ENCODE peak calls at places on chromosome 19, in ten cellular contexts. G is MG63; V is body of pancreas; Y is fibroblast of lung; W is CD8-positive, alpha-beta T cell; H is tibial artery; I is left lung; U is astrocyte; R is AG04450; L is CD4-positive, alpha-beta memory T cell. N is an unnamed sample. For H3K9me3, the result is how much of the 10 kb centered on the place peaks cover.

GRCh38 chr19:42412223-42412622 is 15.0 kb downstream of the LIPE start:
- DNase-seq in G (no peak), V (no peak), Y (no peak), W (no peak), H (no peak), I (peak), U (no peak), R (no peak), L (no peak), N (no peak)

GRCh38 chr19:19637523-19638251 is 5.8 kb downstream of the GMIP start:
- DNase-seq in G (no peak), V (no peak), Y (no peak), W (no peak), H (no peak), I (peak), U (no peak), R (no peak), L (no peak), N (no peak)

GRCh38 chr19:50562329-50562728 is 5.9 kb downstream of the LRRC4B start:
- DNase-seq in G (no peak), V (no peak), Y (no peak), W (no peak), H (no peak), I (no peak), U (no peak), R (no peak), L (no peak), N (no peak)

GRCh38 chr19:55468054-55468393 is 3.5 kb upstream of the C19orf85 start:
- DNase-seq in G (no peak), V (no peak), Y (no peak), W (no peak), H (no peak), I (no peak), U (no peak), R (no peak), L (no peak), N (no peak)

GRCh38 chr19:7312816-7313215 is 18.6 kb upstream of the INSR start:
- DNase-seq in G (no peak), V (no peak), Y (no peak), W (no peak), H (no peak), I (no peak), U (no peak), R (no peak), L (no peak), N (no peak)

GRCh38 chr19:46372901-46373572 is 26.1 kb downstream of the PPP5C start:
- DNase-seq in G (peak), V (peak), Y (peak), W (no peak), H (no peak), I (peak), U (peak), R (no peak), L (no peak), N (no peak)

GRCh38 chr19:11420429-11420893 is 1.3 kb upstream of the RGL3 start:
- DNase-seq in G (no peak), V (peak), Y (no peak), W (no peak), H (peak), I (peak), U (no peak), R (no peak), L (no peak), N (no peak)

GRCh38 chr19:51297406-51297805 is 14.0 kb upstream of the IGLON5 start:
- DNase-seq in G (no peak), V (no peak), Y (no peak), W (no peak), H (no peak), I (no peak), U (no peak), R (no peak), L (no peak), N (no peak)

GRCh38 chr19:11446652-11447301 is 11.3 kb downstream of the PRKCSH start:
- DNase-seq in G (peak), V (peak), Y (no peak), W (peak), H (peak), I (peak), U (no peak), R (no peak), L (no peak), N (peak)

GRCh38 chr19:15463865-15464371 is 426 bp downstream of the RASAL3 start:
- DNase-seq in G (no peak), V (no peak), Y (no peak), W (peak), H (no peak), I (peak), U (no peak), R (no peak), L (peak), N (peak)

GRCh38 chr19:35404879-35405622 is 34.2 kb downstream of the GPR42 start:
- DNase-seq in G (peak), V (peak), Y (peak), W (no peak), H (no peak), I (no peak), U (peak), R (peak), L (no peak), N (no peak)

GRCh38 chr19:12629215-12629614 is 18.5 kb downstream of the ZNF791 start:
- DNase-seq in G (no peak), V (no peak), Y (no peak), W (no peak), H (no peak), I (no peak), U (no peak), R (no peak), L (no peak), N (no peak)

GRCh38 chr19:46546194-46546896 is 50.7 kb upstream of the PNMA8B start:
- DNase-seq in G (no peak), V (peak), Y (peak), W (no peak), H (no peak), I (no peak), U (peak), R (no peak), L (no peak), N (no peak)

GRCh38 chr19:58181902-58182576 is 822 bp upstream of the ZNF274 start:
- DNase-seq in G (peak), V (peak), Y (no peak), W (peak), H (no peak), I (no peak), U (no peak), R (no peak), L (peak), N (peak)

GRCh38 chr19:38538793-38539528 is 78.8 kb downstream of the MAP4K1 start:
- DNase-seq in G (no peak), V (no peak), Y (peak), W (peak), H (no peak), I (no peak), U (no peak), R (no peak), L (peak), N (peak)

GRCh38 chr19:29843180-29844051 is 31.6 kb downstream of the CCNE1 start:
- DNase-seq in G (no peak), V (peak), Y (no peak), W (no peak), H (peak), I (no peak), U (no peak), R (no peak), L (peak), N (peak)

GRCh38 chr19:45507864-45508680 is 793 bp downstream of the VASP start:
- DNase-seq in G (peak), V (peak), Y (peak), W (peak), H (no peak), I (peak), U (no peak), R (no peak), L (peak), N (peak)

GRCh38 chr19:43412441-43412840 is 2.2 kb upstream of the TEX101 start:
- DNase-seq in G (no peak), V (no peak), Y (no peak), W (no peak), H (no peak), I (no peak), U (no peak), R (no peak), L (no peak), N (no peak)

GRCh38 chr19:31316201-31316951 is 32.9 kb downstream of the TSHZ3 start:
- DNase-seq in G (peak), V (peak), Y (peak), W (no peak), H (peak), I (no peak), U (peak), R (no peak), L (no peak), N (no peak)

GRCh38 chr19:54158812-54159351 is 639 bp downstream of the LENG1 start:
- DNase-seq in G (no peak), V (no peak), Y (no peak), W (no peak), H (no peak), I (peak), U (no peak), R (no peak), L (peak), N (peak)

GRCh38 chr19:35519291-35519690 is 5.8 kb upstream of the DMKN start:
- DNase-seq in G (peak), V (no peak), Y (peak), W (no peak), H (no peak), I (no peak), U (no peak), R (no peak), L (no peak), N (no peak)

GRCh38 chr19:45321848-45322247 is 827 bp downstream of the CKM start:
- DNase-seq in G (no peak), V (no peak), Y (no peak), W (no peak), H (no peak), I (no peak), U (no peak), R (no peak), L (no peak), N (no peak)

GRCh38 chr19:40235238-40236025 is 8.9 kb upstream of the CCNP start:
- DNase-seq in G (no peak), V (no peak), Y (no peak), W (no peak), H (no peak), I (peak), U (no peak), R (no peak), L (no peak), N (no peak)

GRCh38 chr19:45119582-45119981 is 26.6 kb downstream of the PPP1R37 start:
- DNase-seq in G (no peak), V (no peak), Y (no peak), W (no peak), H (no peak), I (no peak), U (no peak), R (no peak), L (peak), N (no peak)

GRCh38 chr19:23867895-23868294 is 46.8 kb upstream of the ZNF726 start:
- DNase-seq in G (no peak), V (no peak), Y (no peak), W (no peak), H (no peak), I (no peak), U (no peak), R (no peak), L (no peak), N (no peak)

GRCh38 chr19:31235806-31236205 is 113.4 kb downstream of the TSHZ3 start:
- DNase-seq in G (no peak), V (no peak), Y (no peak), W (no peak), H (no peak), I (no peak), U (no peak), R (no peak), L (no peak), N (no peak)

GRCh38 chr19:43713208-43713607 is 2.7 kb upstream of the IRGC start:
- DNase-seq in G (no peak), V (no peak), Y (no peak), W (no peak), H (no peak), I (no peak), U (no peak), R (no peak), L (no peak), N (no peak)

GRCh38 chr19:7894612-7895309 is 6.5 kb downstream of the LRRC8E start:
- DNase-seq in G (no peak), V (peak), Y (no peak), W (no peak), H (no peak), I (peak), U (no peak), R (no peak), L (no peak), N (no peak)

GRCh38 chr19:10767726-10768125 is 49.8 kb downstream of the DNM2 start:
- DNase-seq in G (no peak), V (no peak), Y (no peak), W (no peak), H (no peak), I (no peak), U (no peak), R (no peak), L (no peak), N (no peak)

GRCh38 chr19:46181386-46181774 is 33.3 kb downstream of the IGFL2 start:
- DNase-seq in G (no peak), V (no peak), Y (peak), W (no peak), H (no peak), I (no peak), U (peak), R (no peak), L (no peak), N (no peak)

GRCh38 chr19:14091086-14091884 is 734 bp upstream of the SAMD1 start:
- DNase-seq in G (peak), V (peak), Y (peak), W (peak), H (no peak), I (peak), U (peak), R (no peak), L (peak), N (peak)

GRCh38 chr19:2278504-2279158 is 3.3 kb downstream of the PEAK3 start:
- DNase-seq in G (no peak), V (no peak), Y (no peak), W (no peak), H (no peak), I (no peak), U (no peak), R (no peak), L (peak), N (no peak)

GRCh38 chr19:2280633-2281264 is 1.2 kb downstream of the PEAK3 start:
- DNase-seq in G (no peak), V (peak), Y (no peak), W (no peak), H (no peak), I (no peak), U (no peak), R (no peak), L (peak), N (no peak)

GRCh38 chr19:2283835-2284507 is 2.0 kb upstream of the PEAK3 start:
- DNase-seq in G (no peak), V (no peak), Y (no peak), W (no peak), H (no peak), I (no peak), U (no peak), R (no peak), L (peak), N (no peak)

GRCh38 chr19:2282862-2283237 is 875 bp upstream of the PEAK3 start:
- DNase-seq in G (no peak), V (no peak), Y (no peak), W (no peak), H (no peak), I (no peak), U (no peak), R (no peak), L (peak), N (no peak)

GRCh38 chr19:2282062-2282861 is at the start of gene PEAK3:
- DNase-seq in G (no peak), V (peak), Y (peak), W (peak), H (peak), I (peak), U (peak), R (no peak), L (peak), N (no peak)
- H3K4me3 ChIP-seq in G (no peak), V (no peak), Y (peak), W (peak), H (peak), I (peak), U (peak), R (peak), L (no peak), N (no peak)

DNA sequence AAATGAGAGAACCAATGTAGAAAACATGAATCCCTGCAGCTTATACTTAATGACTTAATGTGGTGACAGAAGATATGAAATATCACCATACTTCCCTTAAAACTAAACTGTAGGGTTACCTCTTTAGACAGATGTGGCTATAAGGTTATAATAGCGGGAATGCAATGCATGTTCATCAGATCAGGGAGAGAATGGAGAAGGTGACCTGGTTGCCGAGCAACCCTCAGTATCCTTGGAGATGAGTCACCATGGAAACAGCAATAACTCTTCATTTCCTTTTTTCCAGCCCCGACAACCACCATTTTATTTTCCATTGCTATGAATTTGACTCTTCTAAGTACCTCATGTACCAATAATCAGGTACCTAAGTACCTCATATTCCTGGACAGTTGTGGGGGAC is 28.0 kb upstream of the ZNF835 start:
- DNase-seq in G (no peak), V (no peak), Y (no peak), W (no peak), H (no peak), I (no peak), U (no peak), R (no peak), L (no peak), N (no peak)
- H3K9me3 ChIP-seq in G (under half), V (under half), Y (under half), W (under half), H (under half), I (under half), U (under half), R (under half), L (under half), N (under half)

DNA sequence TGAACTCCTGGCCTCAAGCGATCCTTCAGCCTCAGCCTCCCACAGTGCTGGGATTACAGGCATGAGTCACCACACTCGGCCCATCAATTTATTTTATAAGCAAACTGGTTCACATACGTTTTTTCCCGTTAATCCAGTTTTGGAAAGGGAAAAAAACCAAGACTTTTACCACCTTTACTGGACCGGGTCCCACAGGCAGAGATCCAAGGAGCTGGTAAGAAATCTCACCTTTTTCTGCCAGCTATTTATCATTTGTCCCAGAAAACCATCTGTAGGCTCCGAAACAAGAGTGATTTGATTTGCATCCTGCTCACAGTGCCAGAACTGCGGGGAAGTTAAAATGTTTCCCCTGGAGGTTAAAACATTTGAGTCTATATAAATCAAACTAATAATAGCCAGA is 6.3 kb upstream of the FUT2 start:
- DNase-seq in G (no peak), V (peak), Y (no peak), W (no peak), H (no peak), I (no peak), U (no peak), R (no peak), L (no peak), N (no peak)
- H3K4me3 ChIP-seq in G (no peak), V (no peak), Y (no peak), W (no peak), H (no peak), I (no peak), U (no peak), R (no peak), L (no peak), N (no peak)

DNA sequence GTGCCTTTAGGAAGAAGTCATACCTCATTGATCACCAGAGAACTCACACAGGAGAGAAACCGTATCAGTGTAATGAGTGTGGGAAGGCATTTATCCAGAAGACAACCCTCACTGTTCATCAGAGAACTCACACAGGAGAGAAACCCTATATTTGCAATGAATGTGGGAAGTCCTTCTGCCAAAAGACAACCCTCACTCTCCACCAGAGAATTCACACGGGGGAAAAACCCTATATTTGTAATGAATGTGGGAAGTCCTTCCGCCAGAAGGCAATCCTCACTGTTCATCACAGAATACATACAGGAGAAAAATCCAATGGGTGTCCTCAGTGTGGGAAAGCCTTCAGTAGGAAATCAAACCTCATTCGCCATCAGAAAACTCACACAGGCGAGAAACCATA is 21.9 kb downstream of the ZNF382 start:
- DNase-seq in G (no peak), V (no peak), Y (no peak), W (no peak), H (no peak), I (no peak), U (no peak), R (no peak), L (no peak), N (no peak)
- H3K9me3 ChIP-seq in G (half or more), V (under half), Y (under half), W (half or more), H (half or more), I (half or more), U (half or more), R (half or more), L (half or more), N (half or more)

DNA sequence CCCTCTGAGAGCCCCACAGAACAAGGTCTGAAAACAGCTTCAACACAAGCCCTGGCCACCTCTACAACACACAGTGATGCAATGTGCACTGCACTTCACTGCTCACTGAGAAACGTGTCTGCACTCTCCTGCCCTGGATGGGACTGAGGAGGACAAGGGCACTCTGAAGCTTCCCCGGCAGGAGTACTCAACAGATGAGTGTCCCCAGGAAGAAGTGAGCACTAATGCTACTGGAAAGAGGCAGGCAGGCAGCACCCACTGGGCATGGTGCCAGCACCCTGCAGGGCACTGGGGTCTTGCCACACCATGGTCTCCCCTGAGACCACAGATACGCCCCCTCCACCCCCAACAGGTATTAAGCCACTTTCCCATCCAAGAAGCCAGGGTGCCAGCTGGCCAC is 17.7 kb upstream of the SLC35E1 start:
- DNase-seq in G (no peak), V (no peak), Y (no peak), W (no peak), H (no peak), I (peak), U (no peak), R (no peak), L (no peak), N (no peak)
- H3K4me3 ChIP-seq in G (no peak), V (no peak), Y (no peak), W (no peak), H (no peak), I (no peak), U (no peak), R (no peak), L (no peak), N (no peak)

GRCh38 chr19:27618006-27618405 is 1594.9 kb downstream of the UQCRFS1 start:
- DNase-seq in G (no peak), V (no peak), Y (no peak), W (no peak), H (no peak), I (no peak), U (no peak), R (no peak), L (no peak), N (no peak)
- H3K9me3 ChIP-seq in G (half or more), V (under half), Y (under half), W (under half), H (half or more), I (half or more), U (under half), R (under half), L (under half), N (half or more)

N was measured in CD4-positive, CD25-positive, alpha-beta regulatory T cell.